ENCODE peak calls at places on chromosomes 3 and 15, in ten cellular contexts. One of them, this sample, is unnamed.

GRCh38 chr3:171393032-171393744 is 67.0 kb downstream of the TNIK start:
- DNase-seq in mesenchymal stem cell: peak
- DNase-seq in MM.1S: no peak
- DNase-seq in activated naive CD4-positive, alpha-beta T cell: no peak
- DNase-seq in WTC11: peak
- DNase-seq in activated CD4-positive, alpha-beta T cell treated with anti-CD3 and anti-CD28 coated beads for 4 hours: no peak
- DNase-seq in right atrium auricular region: no peak
- DNase-seq in COR-L47: peak
- DNase-seq in HTR-8/SVneo: no peak
- DNase-seq in iPS-NIHi11: peak
- DNase-seq in this sample: no peak

GRCh38 chr3:95460274-95460673 is 1354.1 kb upstream of the EPHA6 start:
- DNase-seq in mesenchymal stem cell: no peak
- DNase-seq in MM.1S: no peak
- DNase-seq in activated naive CD4-positive, alpha-beta T cell: no peak
- DNase-seq in WTC11: no peak
- DNase-seq in activated CD4-positive, alpha-beta T cell treated with anti-CD3 and anti-CD28 coated beads for 4 hours: no peak
- DNase-seq in right atrium auricular region: no peak
- DNase-seq in COR-L47: no peak
- DNase-seq in HTR-8/SVneo: no peak
- DNase-seq in iPS-NIHi11: no peak
- DNase-seq in this sample: no peak

GRCh38 chr3:131283862-131284261 is 97.7 kb upstream of the NUDT16 start:
- DNase-seq in mesenchymal stem cell: no peak
- DNase-seq in MM.1S: no peak
- DNase-seq in activated naive CD4-positive, alpha-beta T cell: no peak
- DNase-seq in WTC11: peak
- DNase-seq in activated CD4-positive, alpha-beta T cell treated with anti-CD3 and anti-CD28 coated beads for 4 hours: no peak
- DNase-seq in right atrium auricular region: no peak
- DNase-seq in COR-L47: no peak
- DNase-seq in HTR-8/SVneo: no peak
- DNase-seq in iPS-NIHi11: peak
- DNase-seq in this sample: no peak

GRCh38 chr3:160106905-160107861 is 118.0 kb upstream of the C3orf80 start:
- DNase-seq in mesenchymal stem cell: no peak
- DNase-seq in MM.1S: no peak
- DNase-seq in activated naive CD4-positive, alpha-beta T cell: no peak
- DNase-seq in WTC11: no peak
- DNase-seq in activated CD4-positive, alpha-beta T cell treated with anti-CD3 and anti-CD28 coated beads for 4 hours: no peak
- DNase-seq in right atrium auricular region: no peak
- DNase-seq in COR-L47: no peak
- DNase-seq in HTR-8/SVneo: no peak
- DNase-seq in iPS-NIHi11: no peak
- DNase-seq in this sample: no peak

GRCh38 chr15:80660114-80660513 is 35.0 kb upstream of the ABHD17C start:
- DNase-seq in mesenchymal stem cell: peak
- DNase-seq in MM.1S: no peak
- DNase-seq in activated naive CD4-positive, alpha-beta T cell: no peak
- DNase-seq in WTC11: peak
- DNase-seq in activated CD4-positive, alpha-beta T cell treated with anti-CD3 and anti-CD28 coated beads for 4 hours: no peak
- DNase-seq in right atrium auricular region: no peak
- DNase-seq in COR-L47: peak
- DNase-seq in HTR-8/SVneo: peak
- DNase-seq in iPS-NIHi11: peak
- DNase-seq in this sample: no peak

GRCh38 chr15:51121118-51121517 is 26.4 kb upstream of the TNFAIP8L3 start:
- DNase-seq in mesenchymal stem cell: peak
- DNase-seq in MM.1S: no peak
- DNase-seq in activated naive CD4-positive, alpha-beta T cell: no peak
- DNase-seq in WTC11: no peak
- DNase-seq in activated CD4-positive, alpha-beta T cell treated with anti-CD3 and anti-CD28 coated beads for 4 hours: no peak
- DNase-seq in right atrium auricular region: no peak
- DNase-seq in COR-L47: no peak
- DNase-seq in HTR-8/SVneo: peak
- DNase-seq in iPS-NIHi11: no peak
- DNase-seq in this sample: no peak

GRCh38 chr15:52023169-52023922 is 4.3 kb downstream of the MAPK6 start:
- DNase-seq in mesenchymal stem cell: peak
- DNase-seq in MM.1S: no peak
- DNase-seq in activated naive CD4-positive, alpha-beta T cell: no peak
- DNase-seq in WTC11: no peak
- DNase-seq in activated CD4-positive, alpha-beta T cell treated with anti-CD3 and anti-CD28 coated beads for 4 hours: no peak
- DNase-seq in right atrium auricular region: no peak
- DNase-seq in COR-L47: no peak
- DNase-seq in HTR-8/SVneo: no peak
- DNase-seq in iPS-NIHi11: no peak
- DNase-seq in this sample: no peak

GRCh38 chr15:62067448-62068044 is 769 bp downstream of the C2CD4A start:
- DNase-seq in mesenchymal stem cell: peak
- DNase-seq in MM.1S: no peak
- DNase-seq in activated naive CD4-positive, alpha-beta T cell: no peak
- DNase-seq in WTC11: peak
- DNase-seq in activated CD4-positive, alpha-beta T cell treated with anti-CD3 and anti-CD28 coated beads for 4 hours: peak
- DNase-seq in right atrium auricular region: no peak
- DNase-seq in COR-L47: no peak
- DNase-seq in HTR-8/SVneo: no peak
- DNase-seq in iPS-NIHi11: no peak
- DNase-seq in this sample: peak

GRCh38 chr3:158447408-158447807 is 123.6 kb upstream of the MLF1 start:
- DNase-seq in mesenchymal stem cell: no peak
- DNase-seq in MM.1S: no peak
- DNase-seq in activated naive CD4-positive, alpha-beta T cell: no peak
- DNase-seq in WTC11: no peak
- DNase-seq in activated CD4-positive, alpha-beta T cell treated with anti-CD3 and anti-CD28 coated beads for 4 hours: no peak
- DNase-seq in right atrium auricular region: no peak
- DNase-seq in COR-L47: no peak
- DNase-seq in HTR-8/SVneo: no peak
- DNase-seq in iPS-NIHi11: no peak
- DNase-seq in this sample: no peak